ENCODE peak calls at places on chromosomes 5 and 9, in seven cellular contexts. G is brain microvascular endothelial cell; O is T-cell; V is upper lobe of left lung; T is glomerular endothelial cell; U is ACHN; B is activated CD4-positive, alpha-beta memory T cell treated with anti-CD3 and anti-CD28 coated beads, Interleukin-2, amount 10 ng/mL, durations not matched to agents 7 days and 5 days. M is an unnamed sample.
A peak's percentile ranks its signal among the peaks of the same experiment; 100 is the strongest.

GRCh38 chr5:131209506-131210191 is 38.9 kb downstream of the LYRM7 start:
- DNase-seq in G (no peak), O (peak; percentile 80), V (no peak), T (no peak), U (no peak), B (peak; percentile 31), M (peak; percentile 81)

GRCh38 chr5:139058121-139058520 is 140.0 kb downstream of the SIL1 start:
- DNase-seq in G (no peak), O (no peak), V (no peak), T (no peak), U (no peak), B (no peak), M (no peak)

GRCh38 chr9:137535120-137535428 is 15.1 kb downstream of the PNPLA7 start:
- DNase-seq in G (no peak), O (no peak), V (no peak), T (no peak), U (no peak), B (no peak), M (no peak)

GRCh38 chr9:37340961-37341360 is 81.5 kb upstream of the GRHPR start:
- DNase-seq in G (no peak), O (no peak), V (no peak), T (no peak), U (no peak), B (no peak), M (no peak)

GRCh38 chr9:126228779-126229444 is 97.7 kb upstream of the MVB12B start:
- DNase-seq in G (peak; percentile 53), O (peak; percentile 67), V (no peak), T (peak; percentile 23), U (peak; percentile 63), B (peak; percentile 69), M (peak; percentile 46)

GRCh38 chr5:10036136-10036535 is 213.6 kb downstream of the ATPSCKMT start:
- DNase-seq in G (peak; percentile 33), O (no peak), V (no peak), T (no peak), U (no peak), B (no peak), M (no peak)

GRCh38 chr9:137053944-137054931 is at the start of gene ENTPD2:
- DNase-seq in G (no peak), O (no peak), V (peak; percentile 93), T (no peak), U (no peak), B (peak; percentile 55), M (no peak)

GRCh38 chr9:129356871-129357772 is 179.1 kb upstream of the IER5L start:
- DNase-seq in G (no peak), O (no peak), V (no peak), T (no peak), U (no peak), B (no peak), M (no peak)

GRCh38 chr9:19409406-19410194 is 791 bp downstream of the ACER2 start:
- DNase-seq in G (no peak), O (no peak), V (peak; percentile 61), T (no peak), U (peak; percentile 19), B (peak; percentile 28), M (no peak)

GRCh38 chr5:120913396-120913795 is 449.3 kb downstream of the PRR16 start:
- DNase-seq in G (no peak), O (no peak), V (no peak), T (no peak), U (no peak), B (no peak), M (no peak)

GRCh38 chr5:81235287-81236072 is 2.4 kb downstream of the CKMT2 start:
- DNase-seq in G (no peak), O (no peak), V (no peak), T (no peak), U (no peak), B (no peak), M (no peak)

GRCh38 chr5:142506046-142506445 is 179.8 kb downstream of the FGF1 start:
- DNase-seq in G (no peak), O (no peak), V (no peak), T (no peak), U (peak; percentile 83), B (no peak), M (no peak)

GRCh38 chr9:106575903-106576755 is 286.8 kb upstream of the ZNF462 start:
- DNase-seq in G (no peak), O (no peak), V (peak; percentile 13), T (no peak), U (no peak), B (no peak), M (no peak)